ENCODE peak calls at places on chromosomes 2 and 18, in seven cellular contexts. R is activated CD4-positive, alpha-beta T cell treated with anti-CD3 and anti-CD28 coated beads, Interleukin-2, amount 50 U/mL, for 48 hours; F is NCI-H1092 treated with DMSO at 0.1 percent for 48 hours; U is HFFc6; V is H7; M is HEK293T; I is endodermal cell. P is an unnamed sample.

GRCh38 chr2:100046961-100047950 is 95.1 kb downstream of the AFF3 start:
- DNase-seq in R (no peak), F (no peak), U (no peak), V (no peak), M (no peak), I (no peak), P (no peak)

GRCh38 chr2:71358931-71359671 is 27.5 kb downstream of the ZNF638 start:
- DNase-seq in R (peak), F (no peak), U (peak), V (no peak), M (no peak), I (no peak), P (peak)

GRCh38 chr2:32272279-32272678 is 5.4 kb upstream of the YIPF4 start:
- DNase-seq in R (no peak), F (no peak), U (no peak), V (no peak), M (no peak), I (no peak), P (no peak)

GRCh38 chr2:13533524-13533922 is 816.8 kb downstream of the TRIB2 start:
- DNase-seq in R (no peak), F (no peak), U (no peak), V (no peak), M (no peak), I (no peak), P (no peak)

GRCh38 chr2:55839182-55839819 is 84.3 kb downstream of the EFEMP1 start:
- DNase-seq in R (no peak), F (peak), U (no peak), V (peak), M (no peak), I (peak), P (no peak)

GRCh38 chr18:31241900-31242409 is 76.0 kb upstream of the DSG1 start:
- DNase-seq in R (no peak), F (no peak), U (no peak), V (peak), M (peak), I (peak), P (peak)

GRCh38 chr2:168796583-168797285 is 5.7 kb upstream of the NOSTRIN start:
- DNase-seq in R (no peak), F (no peak), U (no peak), V (no peak), M (no peak), I (no peak), P (no peak)

GRCh38 chr2:239022437-239023260 is 174.8 kb downstream of the TWIST2 start:
- DNase-seq in R (no peak), F (no peak), U (peak), V (no peak), M (no peak), I (peak), P (no peak)

GRCh38 chr2:101696272-101697123 is 1.0 kb upstream of the MAP4K4 start:
- DNase-seq in R (no peak), F (peak), U (no peak), V (peak), M (no peak), I (no peak), P (peak)

GRCh38 chr18:63162271-63163014 is 157.1 kb downstream of the BCL2 start:
- DNase-seq in R (peak), F (no peak), U (no peak), V (no peak), M (no peak), I (no peak), P (peak)

GRCh38 chr2:156156580-156156979 is 175.9 kb downstream of the NR4A2 start:
- DNase-seq in R (no peak), F (no peak), U (no peak), V (no peak), M (no peak), I (no peak), P (no peak)

GRCh38 chr2:109644571-109645275 is 30.6 kb downstream of the SOWAHC start:
- DNase-seq in R (no peak), F (peak), U (no peak), V (no peak), M (no peak), I (peak), P (no peak)

GRCh38 chr2:236353594-236353942 is 89.4 kb upstream of the ASB18 start:
- DNase-seq in R (no peak), F (no peak), U (no peak), V (no peak), M (no peak), I (no peak), P (no peak)

GRCh38 chr2:55875434-55876135 is 48.0 kb downstream of the EFEMP1 start:
- DNase-seq in R (no peak), F (no peak), U (peak), V (no peak), M (no peak), I (no peak), P (peak)

GRCh38 chr2:227942021-227942420 is 70.6 kb downstream of the DAW1 start:
- DNase-seq in R (no peak), F (no peak), U (no peak), V (no peak), M (no peak), I (no peak), P (no peak)

GRCh38 chr2:120736202-120736954 is 710 bp downstream of the GLI2 start:
- DNase-seq in R (peak), F (no peak), U (no peak), V (peak), M (no peak), I (peak), P (no peak)

GRCh38 chr2:220273082-220273481 is 645.7 kb downstream of the SLC4A3 start:
- DNase-seq in R (no peak), F (no peak), U (no peak), V (no peak), M (no peak), I (no peak), P (no peak)

GRCh38 chr2:163600801-163601200 is 135.0 kb downstream of the FIGN start:
- DNase-seq in R (no peak), F (no peak), U (peak), V (no peak), M (no peak), I (no peak), P (no peak)

GRCh38 chr2:42099431-42100173 is 51.8 kb downstream of the PKDCC start:
- DNase-seq in R (no peak), F (no peak), U (no peak), V (no peak), M (no peak), I (peak), P (no peak)

GRCh38 chr18:73785276-73785675 is 362.4 kb downstream of the FBXO15 start:
- DNase-seq in R (no peak), F (no peak), U (no peak), V (no peak), M (no peak), I (no peak), P (peak)

GRCh38 chr18:54740146-54740844 is 88.0 kb upstream of the RAB27B start:
- DNase-seq in R (no peak), F (no peak), U (peak), V (no peak), M (no peak), I (no peak), P (peak)

GRCh38 chr2:176098366-176099158 is 1.0 kb upstream of the HOXD12 start:
- DNase-seq in R (no peak), F (no peak), U (no peak), V (peak), M (no peak), I (peak), P (no peak)

GRCh38 chr2:36750101-36750500 is 53.6 kb downstream of the VIT start:
- DNase-seq in R (no peak), F (no peak), U (no peak), V (no peak), M (no peak), I (no peak), P (no peak)

GRCh38 chr2:218289639-218290315 is 2.5 kb downstream of the TMBIM1 start:
- DNase-seq in R (no peak), F (no peak), U (no peak), V (no peak), M (no peak), I (no peak), P (no peak)

GRCh38 chr2:121155502-121156056 is 129.4 kb downstream of the TFCP2L1 start:
- DNase-seq in R (no peak), F (peak), U (no peak), V (no peak), M (no peak), I (no peak), P (no peak)